ENCODE peak calls at places on chromosomes 4 and X, in nine cellular contexts. One of them, this sample, is unnamed.

GRCh38 chrX:38192007-38192625 is 28.6 kb downstream of the SRPX start:
- DNase-seq in upper lobe of left lung: no peak
- DNase-seq in right cardiac atrium: no peak
- DNase-seq in astrocyte of the spinal cord: no peak
- DNase-seq in CD4-positive, CD25-positive, alpha-beta regulatory T cell: no peak
- DNase-seq in GM12865: peak; percentile 24
- DNase-seq in OCI-LY7: peak; percentile 65
- DNase-seq in sigmoid colon: no peak
- DNase-seq in CD8-positive, alpha-beta memory T cell: no peak
- DNase-seq in this sample: no peak

GRCh38 chr4:151117371-151117962 is 18.0 kb downstream of the RPS3A start:
- DNase-seq in astrocyte of the spinal cord: peak; percentile 78
- DNase-seq in upper lobe of left lung: no peak
- DNase-seq in OCI-LY7: peak; percentile 71
- DNase-seq in GM12865: peak; percentile 77
- DNase-seq in CD8-positive, alpha-beta memory T cell: peak; percentile 34
- DNase-seq in CD4-positive, CD25-positive, alpha-beta regulatory T cell: peak; percentile 45
- DNase-seq in right cardiac atrium: peak; percentile 36
- DNase-seq in sigmoid colon: no peak
- DNase-seq in this sample: peak; percentile 60

GRCh38 chrX:57119416-57119815 is 1.9 kb downstream of the SPIN2B start:
- DNase-seq in GM12865: no peak
- DNase-seq in CD4-positive, CD25-positive, alpha-beta regulatory T cell: no peak
- DNase-seq in upper lobe of left lung: no peak
- DNase-seq in CD8-positive, alpha-beta memory T cell: no peak
- DNase-seq in right cardiac atrium: no peak
- DNase-seq in sigmoid colon: no peak
- DNase-seq in OCI-LY7: no peak
- DNase-seq in astrocyte of the spinal cord: no peak
- DNase-seq in this sample: no peak

GRCh38 chrX:110853610-110854009 is 58.0 kb upstream of the CHRDL1 start:
- DNase-seq in upper lobe of left lung: no peak
- DNase-seq in astrocyte of the spinal cord: peak; percentile 14
- DNase-seq in GM12865: peak; percentile 2
- DNase-seq in right cardiac atrium: no peak
- DNase-seq in CD8-positive, alpha-beta memory T cell: no peak
- DNase-seq in sigmoid colon: no peak
- DNase-seq in CD4-positive, CD25-positive, alpha-beta regulatory T cell: no peak
- DNase-seq in OCI-LY7: no peak
- DNase-seq in this sample: no peak

GRCh38 chrX:107324493-107325310 is 118.3 kb downstream of the DNAAF6 start:
- DNase-seq in GM12865: peak; percentile 17
- DNase-seq in upper lobe of left lung: peak; percentile 74
- DNase-seq in right cardiac atrium: peak; percentile 41
- DNase-seq in CD8-positive, alpha-beta memory T cell: no peak
- DNase-seq in OCI-LY7: peak; percentile 14
- DNase-seq in CD4-positive, CD25-positive, alpha-beta regulatory T cell: no peak
- DNase-seq in sigmoid colon: peak; percentile 58
- DNase-seq in astrocyte of the spinal cord: peak; percentile 14
- DNase-seq in this sample: no peak

GRCh38 chr4:76753814-76754213 is 144.1 kb downstream of the SOWAHB start:
- DNase-seq in GM12865: no peak
- DNase-seq in OCI-LY7: no peak
- DNase-seq in sigmoid colon: no peak
- DNase-seq in CD4-positive, CD25-positive, alpha-beta regulatory T cell: no peak
- DNase-seq in right cardiac atrium: no peak
- DNase-seq in astrocyte of the spinal cord: peak; percentile 93
- DNase-seq in upper lobe of left lung: no peak
- DNase-seq in CD8-positive, alpha-beta memory T cell: no peak
- DNase-seq in this sample: no peak

GRCh38 chrX:129472116-129472515 is 51.2 kb downstream of the SMARCA1 start:
- DNase-seq in upper lobe of left lung: no peak
- DNase-seq in sigmoid colon: no peak
- DNase-seq in CD4-positive, CD25-positive, alpha-beta regulatory T cell: no peak
- DNase-seq in CD8-positive, alpha-beta memory T cell: no peak
- DNase-seq in GM12865: no peak
- DNase-seq in OCI-LY7: no peak
- DNase-seq in astrocyte of the spinal cord: peak; percentile 25
- DNase-seq in right cardiac atrium: no peak
- DNase-seq in this sample: no peak

GRCh38 chr4:42627887-42628646 is 28.8 kb downstream of the ATP8A1 start:
- DNase-seq in CD4-positive, CD25-positive, alpha-beta regulatory T cell: peak; percentile 78
- DNase-seq in GM12865: peak; percentile 96
- DNase-seq in right cardiac atrium: peak; percentile 86
- DNase-seq in sigmoid colon: peak; percentile 67
- DNase-seq in upper lobe of left lung: no peak
- DNase-seq in OCI-LY7: peak; percentile 81
- DNase-seq in CD8-positive, alpha-beta memory T cell: peak; percentile 88
- DNase-seq in astrocyte of the spinal cord: no peak
- DNase-seq in this sample: peak; percentile 54

GRCh38 chr4:94545296-94545695 is 93.6 kb downstream of the PDLIM5 start:
- DNase-seq in CD8-positive, alpha-beta memory T cell: no peak
- DNase-seq in sigmoid colon: no peak
- DNase-seq in OCI-LY7: no peak
- DNase-seq in upper lobe of left lung: no peak
- DNase-seq in astrocyte of the spinal cord: peak; percentile 62
- DNase-seq in GM12865: no peak
- DNase-seq in CD4-positive, CD25-positive, alpha-beta regulatory T cell: no peak
- DNase-seq in right cardiac atrium: no peak
- DNase-seq in this sample: no peak

GRCh38 chr4:155745984-155746383 is 12.8 kb upstream of the GUCY1B1 start:
- DNase-seq in sigmoid colon: no peak
- DNase-seq in astrocyte of the spinal cord: peak; percentile 27
- DNase-seq in CD8-positive, alpha-beta memory T cell: no peak
- DNase-seq in CD4-positive, CD25-positive, alpha-beta regulatory T cell: no peak
- DNase-seq in GM12865: no peak
- DNase-seq in OCI-LY7: no peak
- DNase-seq in right cardiac atrium: no peak
- DNase-seq in upper lobe of left lung: no peak
- DNase-seq in this sample: no peak

GRCh38 chrX:11329016-11329415 is 35.8 kb downstream of the AMELX start:
- DNase-seq in astrocyte of the spinal cord: no peak
- DNase-seq in CD8-positive, alpha-beta memory T cell: no peak
- DNase-seq in upper lobe of left lung: no peak
- DNase-seq in right cardiac atrium: no peak
- DNase-seq in GM12865: no peak
- DNase-seq in OCI-LY7: no peak
- DNase-seq in sigmoid colon: no peak
- DNase-seq in CD4-positive, CD25-positive, alpha-beta regulatory T cell: no peak
- DNase-seq in this sample: no peak

GRCh38 chrX:11331788-11332187 is 38.6 kb downstream of the AMELX start:
- DNase-seq in CD8-positive, alpha-beta memory T cell: no peak
- DNase-seq in right cardiac atrium: no peak
- DNase-seq in astrocyte of the spinal cord: no peak
- DNase-seq in CD4-positive, CD25-positive, alpha-beta regulatory T cell: no peak
- DNase-seq in upper lobe of left lung: no peak
- DNase-seq in GM12865: no peak
- DNase-seq in sigmoid colon: no peak
- DNase-seq in OCI-LY7: no peak
- DNase-seq in this sample: no peak

GRCh38 chrX:11328134-11328533 is 34.9 kb downstream of the AMELX start:
- DNase-seq in astrocyte of the spinal cord: no peak
- DNase-seq in upper lobe of left lung: no peak
- DNase-seq in GM12865: no peak
- DNase-seq in right cardiac atrium: no peak
- DNase-seq in OCI-LY7: no peak
- DNase-seq in sigmoid colon: no peak
- DNase-seq in CD4-positive, CD25-positive, alpha-beta regulatory T cell: no peak
- DNase-seq in CD8-positive, alpha-beta memory T cell: no peak
- DNase-seq in this sample: no peak
- H3K4me3 ChIP-seq in astrocyte of the spinal cord: no peak overlapping the region
- H3K4me3 ChIP-seq in upper lobe of left lung: no peak overlapping the region
- H3K4me3 ChIP-seq in GM12865: no peak overlapping the region
- H3K4me3 ChIP-seq in right cardiac atrium: no peak overlapping the region
- H3K4me3 ChIP-seq in OCI-LY7: no peak overlapping the region
- H3K4me3 ChIP-seq in sigmoid colon: no peak overlapping the region
- H3K4me3 ChIP-seq in CD4-positive, CD25-positive, alpha-beta regulatory T cell: no peak overlapping the region
- H3K4me3 ChIP-seq in CD8-positive, alpha-beta memory T cell: no peak overlapping the region
- H3K4me3 ChIP-seq in this sample: no peak overlapping the region

GRCh38 chr4:47929682-47930201 is 15.4 kb upstream of the NFXL1 start:
- DNase-seq in upper lobe of left lung: no peak
- DNase-seq in CD4-positive, CD25-positive, alpha-beta regulatory T cell: no peak
- DNase-seq in CD8-positive, alpha-beta memory T cell: no peak
- DNase-seq in astrocyte of the spinal cord: no peak
- DNase-seq in right cardiac atrium: no peak
- DNase-seq in GM12865: no peak
- DNase-seq in sigmoid colon: no peak
- DNase-seq in OCI-LY7: no peak
- DNase-seq in this sample: no peak

GRCh38 chr4:47930971-47931804 is 16.8 kb upstream of the NFXL1 start:
- DNase-seq in upper lobe of left lung: no peak
- DNase-seq in astrocyte of the spinal cord: peak; percentile 70
- DNase-seq in sigmoid colon: no peak
- DNase-seq in OCI-LY7: no peak
- DNase-seq in CD4-positive, CD25-positive, alpha-beta regulatory T cell: no peak
- DNase-seq in right cardiac atrium: no peak
- DNase-seq in CD8-positive, alpha-beta memory T cell: no peak
- DNase-seq in GM12865: no peak
- DNase-seq in this sample: no peak

GRCh38 chr4:47926667-47927258 is 12.4 kb upstream of the NFXL1 start:
- DNase-seq in upper lobe of left lung: no peak
- DNase-seq in CD4-positive, CD25-positive, alpha-beta regulatory T cell: peak; percentile 43
- DNase-seq in right cardiac atrium: no peak
- DNase-seq in astrocyte of the spinal cord: peak; percentile 42
- DNase-seq in sigmoid colon: no peak
- DNase-seq in OCI-LY7: peak; percentile 65
- DNase-seq in GM12865: peak; percentile 67
- DNase-seq in CD8-positive, alpha-beta memory T cell: peak; percentile 30
- DNase-seq in this sample: peak; percentile 33
- H3K4me3 ChIP-seq in upper lobe of left lung: no peak overlapping the region
- H3K4me3 ChIP-seq in CD4-positive, CD25-positive, alpha-beta regulatory T cell: no peak overlapping the region
- H3K4me3 ChIP-seq in right cardiac atrium: no peak overlapping the region
- H3K4me3 ChIP-seq in astrocyte of the spinal cord: no peak overlapping the region
- H3K4me3 ChIP-seq in sigmoid colon: no peak overlapping the region
- H3K4me3 ChIP-seq in OCI-LY7: peak overlapping the region; percentile 31
- H3K4me3 ChIP-seq in GM12865: no peak overlapping the region
- H3K4me3 ChIP-seq in CD8-positive, alpha-beta memory T cell: peak overlapping the region; percentile 7
- H3K4me3 ChIP-seq in this sample: no peak overlapping the region

DNA sequence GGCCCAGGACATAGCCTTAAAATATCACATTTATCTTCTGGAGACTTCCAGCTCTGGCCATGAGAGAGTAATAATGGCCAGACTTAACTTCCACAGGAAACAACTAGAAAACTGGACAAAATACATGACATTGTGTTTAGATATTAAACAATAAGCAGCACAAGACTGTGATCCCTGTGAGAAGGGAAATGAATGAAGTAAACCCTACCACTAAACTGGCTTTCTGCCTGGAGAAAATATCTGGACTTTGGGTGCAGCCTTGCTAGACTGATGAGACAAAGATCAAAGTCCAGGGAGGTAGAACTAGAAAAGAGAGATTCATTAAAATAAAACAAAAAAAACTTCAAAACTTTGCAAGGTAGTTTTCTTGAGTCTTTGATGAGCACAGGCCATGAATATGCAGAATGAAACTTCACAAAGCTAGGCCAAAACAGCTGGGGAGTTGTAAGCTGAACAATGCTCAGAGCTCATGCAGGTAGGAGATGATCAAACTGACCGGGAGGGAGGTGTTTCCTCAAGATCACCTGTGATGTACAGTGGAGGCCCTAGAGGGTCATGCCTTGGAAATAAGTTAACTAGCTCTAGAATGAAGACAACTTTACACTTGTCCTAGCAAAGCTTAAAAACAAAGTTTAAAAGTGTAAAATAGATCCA is 147.0 kb upstream of the SH3RF1 start:
- DNase-seq in CD8-positive, alpha-beta memory T cell: no peak
- DNase-seq in astrocyte of the spinal cord: peak; percentile 15
- DNase-seq in upper lobe of left lung: no peak
- DNase-seq in sigmoid colon: no peak
- DNase-seq in right cardiac atrium: no peak
- DNase-seq in GM12865: no peak
- DNase-seq in CD4-positive, CD25-positive, alpha-beta regulatory T cell: no peak
- DNase-seq in OCI-LY7: no peak
- DNase-seq in this sample: no peak
- H3K4me3 ChIP-seq in CD8-positive, alpha-beta memory T cell: no peak overlapping the region
- H3K4me3 ChIP-seq in astrocyte of the spinal cord: no peak overlapping the region
- H3K4me3 ChIP-seq in upper lobe of left lung: no peak overlapping the region
- H3K4me3 ChIP-seq in sigmoid colon: no peak overlapping the region
- H3K4me3 ChIP-seq in right cardiac atrium: no peak overlapping the region
- H3K4me3 ChIP-seq in GM12865: no peak overlapping the region
- H3K4me3 ChIP-seq in CD4-positive, CD25-positive, alpha-beta regulatory T cell: no peak overlapping the region
- H3K4me3 ChIP-seq in OCI-LY7: no peak overlapping the region
- H3K4me3 ChIP-seq in this sample: no peak overlapping the region

DNA sequence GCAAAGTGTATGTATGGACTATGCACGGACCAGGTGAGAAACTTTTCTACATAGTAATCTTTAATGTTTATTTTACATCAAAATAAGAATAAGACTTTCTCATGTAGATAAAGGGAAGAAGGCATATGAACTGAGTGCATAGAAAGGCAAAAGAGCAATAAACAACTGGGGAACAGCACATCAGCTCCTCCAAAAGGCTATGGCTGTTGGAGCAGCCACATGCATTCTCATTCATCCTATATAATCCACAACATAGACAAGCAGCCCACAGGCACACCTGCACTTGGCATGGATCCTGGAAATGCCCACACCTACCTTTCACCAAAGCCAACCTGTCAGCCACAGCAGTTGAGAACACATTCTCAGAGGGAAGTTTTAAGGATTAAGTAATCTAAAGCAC is 586.9 kb upstream of the INTU start:
- DNase-seq in GM12865: no peak
- DNase-seq in CD8-positive, alpha-beta memory T cell: no peak
- DNase-seq in upper lobe of left lung: no peak
- DNase-seq in OCI-LY7: no peak
- DNase-seq in right cardiac atrium: no peak
- DNase-seq in CD4-positive, CD25-positive, alpha-beta regulatory T cell: no peak
- DNase-seq in sigmoid colon: no peak
- DNase-seq in astrocyte of the spinal cord: no peak
- DNase-seq in this sample: peak; percentile 41
- H3K4me3 ChIP-seq in GM12865: no peak overlapping the region
- H3K4me3 ChIP-seq in CD8-positive, alpha-beta memory T cell: no peak overlapping the region
- H3K4me3 ChIP-seq in upper lobe of left lung: no peak overlapping the region
- H3K4me3 ChIP-seq in OCI-LY7: no peak overlapping the region
- H3K4me3 ChIP-seq in right cardiac atrium: no peak overlapping the region
- H3K4me3 ChIP-seq in CD4-positive, CD25-positive, alpha-beta regulatory T cell: no peak overlapping the region
- H3K4me3 ChIP-seq in sigmoid colon: no peak overlapping the region
- H3K4me3 ChIP-seq in astrocyte of the spinal cord: no peak overlapping the region
- H3K4me3 ChIP-seq in this sample: no peak overlapping the region

GRCh38 chr4:8473920-8474590 is 33.5 kb downstream of the TRMT44 start:
- DNase-seq in upper lobe of left lung: peak; percentile 79
- DNase-seq in sigmoid colon: no peak
- DNase-seq in CD8-positive, alpha-beta memory T cell: no peak
- DNase-seq in astrocyte of the spinal cord: no peak
- DNase-seq in CD4-positive, CD25-positive, alpha-beta regulatory T cell: no peak
- DNase-seq in OCI-LY7: no peak
- DNase-seq in right cardiac atrium: no peak
- DNase-seq in GM12865: no peak
- DNase-seq in this sample: no peak
- H3K4me3 ChIP-seq in upper lobe of left lung: no peak overlapping the region
- H3K4me3 ChIP-seq in sigmoid colon: no peak overlapping the region
- H3K4me3 ChIP-seq in CD8-positive, alpha-beta memory T cell: no peak overlapping the region
- H3K4me3 ChIP-seq in astrocyte of the spinal cord: no peak overlapping the region
- H3K4me3 ChIP-seq in CD4-positive, CD25-positive, alpha-beta regulatory T cell: no peak overlapping the region
- H3K4me3 ChIP-seq in OCI-LY7: no peak overlapping the region
- H3K4me3 ChIP-seq in right cardiac atrium: no peak overlapping the region
- H3K4me3 ChIP-seq in GM12865: no peak overlapping the region
- H3K4me3 ChIP-seq in this sample: no peak overlapping the region

This sample was measured in Jurkat, Clone E6-1.